ENCODE peak calls at places on chromosome 10, in ten cellular contexts. One of them, this sample, is unnamed.
A peak's percentile ranks its signal among the peaks of the same experiment; 100 is the strongest.

GRCh38 chr10:86872757-86873156 is 84.7 kb downstream of the MMRN2 start:
- DNase-seq in GM23338: peak; percentile 50
- DNase-seq in AG04450: no peak
- DNase-seq in WERI-Rb-1: peak; percentile 38
- DNase-seq in mammary epithelial cell: no peak
- DNase-seq in BE2C: no peak
- DNase-seq in heart left ventricle: peak; percentile 37
- DNase-seq in aorta: no peak
- DNase-seq in CD8-positive, alpha-beta memory T cell: no peak
- DNase-seq in fibroblast of lung: peak; percentile 15
- DNase-seq in this sample: no peak

GRCh38 chr10:82211331-82211730 is 336.3 kb downstream of the NRG3 start:
- DNase-seq in GM23338: no peak
- DNase-seq in AG04450: no peak
- DNase-seq in WERI-Rb-1: no peak
- DNase-seq in mammary epithelial cell: no peak
- DNase-seq in BE2C: no peak
- DNase-seq in heart left ventricle: no peak
- DNase-seq in aorta: no peak
- DNase-seq in CD8-positive, alpha-beta memory T cell: no peak
- DNase-seq in fibroblast of lung: no peak
- DNase-seq in this sample: no peak

GRCh38 chr10:75195035-75195763 is 15.4 kb upstream of the VDAC2 start:
- DNase-seq in GM23338: no peak
- DNase-seq in AG04450: peak; percentile 81
- DNase-seq in WERI-Rb-1: no peak
- DNase-seq in mammary epithelial cell: no peak
- DNase-seq in BE2C: no peak
- DNase-seq in heart left ventricle: no peak
- DNase-seq in aorta: no peak
- DNase-seq in CD8-positive, alpha-beta memory T cell: no peak
- DNase-seq in fibroblast of lung: peak; percentile 91
- DNase-seq in this sample: no peak

GRCh38 chr10:91103384-91104184 is 116.9 kb upstream of the PCGF5 start:
- DNase-seq in GM23338: no peak
- DNase-seq in AG04450: no peak
- DNase-seq in WERI-Rb-1: no peak
- DNase-seq in mammary epithelial cell: no peak
- DNase-seq in BE2C: peak; percentile 80
- DNase-seq in heart left ventricle: no peak
- DNase-seq in aorta: no peak
- DNase-seq in CD8-positive, alpha-beta memory T cell: no peak
- DNase-seq in fibroblast of lung: no peak
- DNase-seq in this sample: no peak

GRCh38 chr10:3502606-3503005 is 282.4 kb downstream of the KLF6 start:
- DNase-seq in GM23338: peak; percentile 38
- DNase-seq in AG04450: no peak
- DNase-seq in WERI-Rb-1: no peak
- DNase-seq in mammary epithelial cell: no peak
- DNase-seq in BE2C: no peak
- DNase-seq in heart left ventricle: no peak
- DNase-seq in aorta: no peak
- DNase-seq in CD8-positive, alpha-beta memory T cell: no peak
- DNase-seq in fibroblast of lung: no peak
- DNase-seq in this sample: no peak

GRCh38 chr10:59805043-59805442 is 51.8 kb upstream of the MRLN start:
- DNase-seq in GM23338: peak; percentile 74
- DNase-seq in AG04450: no peak
- DNase-seq in WERI-Rb-1: peak; percentile 73
- DNase-seq in mammary epithelial cell: no peak
- DNase-seq in BE2C: peak; percentile 40
- DNase-seq in heart left ventricle: no peak
- DNase-seq in aorta: no peak
- DNase-seq in CD8-positive, alpha-beta memory T cell: no peak
- DNase-seq in fibroblast of lung: no peak
- DNase-seq in this sample: peak; percentile 25

GRCh38 chr10:111344804-111345203 is 268.0 kb downstream of the ADRA2A start:
- DNase-seq in GM23338: peak; percentile 55
- DNase-seq in AG04450: no peak
- DNase-seq in WERI-Rb-1: peak; percentile 27
- DNase-seq in mammary epithelial cell: no peak
- DNase-seq in BE2C: peak; percentile 11
- DNase-seq in heart left ventricle: no peak
- DNase-seq in aorta: no peak
- DNase-seq in CD8-positive, alpha-beta memory T cell: no peak
- DNase-seq in fibroblast of lung: no peak
- DNase-seq in this sample: peak; percentile 7

GRCh38 chr10:25933653-25934608 is at the start of gene MYO3A:
- DNase-seq in GM23338: peak; percentile 83
- DNase-seq in AG04450: no peak
- DNase-seq in WERI-Rb-1: peak; percentile 34
- DNase-seq in mammary epithelial cell: no peak
- DNase-seq in BE2C: no peak
- DNase-seq in heart left ventricle: no peak
- DNase-seq in aorta: peak; percentile 74
- DNase-seq in CD8-positive, alpha-beta memory T cell: no peak
- DNase-seq in fibroblast of lung: no peak
- DNase-seq in this sample: peak; percentile 85

GRCh38 chr10:88791924-88792323 is 10.6 kb upstream of the LIPM start:
- DNase-seq in GM23338: peak; percentile 85
- DNase-seq in AG04450: no peak
- DNase-seq in WERI-Rb-1: peak; percentile 42
- DNase-seq in mammary epithelial cell: peak; percentile 25
- DNase-seq in BE2C: peak; percentile 28
- DNase-seq in heart left ventricle: no peak
- DNase-seq in aorta: no peak
- DNase-seq in CD8-positive, alpha-beta memory T cell: no peak
- DNase-seq in fibroblast of lung: peak; percentile 17
- DNase-seq in this sample: peak; percentile 11

GRCh38 chr10:52213511-52213831 is 100.6 kb upstream of the DKK1 start:
- DNase-seq in GM23338: peak; percentile 71
- DNase-seq in AG04450: no peak
- DNase-seq in WERI-Rb-1: peak; percentile 29
- DNase-seq in mammary epithelial cell: peak; percentile 22
- DNase-seq in BE2C: no peak
- DNase-seq in heart left ventricle: no peak
- DNase-seq in aorta: no peak
- DNase-seq in CD8-positive, alpha-beta memory T cell: no peak
- DNase-seq in fibroblast of lung: peak; percentile 37
- DNase-seq in this sample: peak; percentile 8

GRCh38 chr10:32692174-32692573 is 246.2 kb downstream of the CCDC7 start:
- DNase-seq in GM23338: no peak
- DNase-seq in AG04450: peak; percentile 4
- DNase-seq in WERI-Rb-1: no peak
- DNase-seq in mammary epithelial cell: peak; percentile 98
- DNase-seq in BE2C: no peak
- DNase-seq in heart left ventricle: no peak
- DNase-seq in aorta: no peak
- DNase-seq in CD8-positive, alpha-beta memory T cell: no peak
- DNase-seq in fibroblast of lung: peak; percentile 98
- DNase-seq in this sample: no peak

GRCh38 chr10:47361293-47361692 is 13.1 kb downstream of the RBP3 start:
- DNase-seq in GM23338: peak; percentile 87
- DNase-seq in AG04450: no peak
- DNase-seq in WERI-Rb-1: peak; percentile 76
- DNase-seq in mammary epithelial cell: no peak
- DNase-seq in BE2C: peak; percentile 64
- DNase-seq in heart left ventricle: no peak
- DNase-seq in aorta: peak; percentile 70
- DNase-seq in CD8-positive, alpha-beta memory T cell: no peak
- DNase-seq in fibroblast of lung: peak; percentile 7
- DNase-seq in this sample: peak; percentile 91

GRCh38 chr10:118793545-118793944 is 38.8 kb upstream of the CACUL1 start:
- DNase-seq in GM23338: no peak
- DNase-seq in AG04450: no peak
- DNase-seq in WERI-Rb-1: no peak
- DNase-seq in mammary epithelial cell: peak; percentile 94
- DNase-seq in BE2C: no peak
- DNase-seq in heart left ventricle: peak; percentile 37
- DNase-seq in aorta: no peak
- DNase-seq in CD8-positive, alpha-beta memory T cell: no peak
- DNase-seq in fibroblast of lung: no peak
- DNase-seq in this sample: no peak

GRCh38 chr10:21398549-21399345 is 126.7 kb downstream of the SKIDA1 start:
- DNase-seq in GM23338: no peak
- DNase-seq in AG04450: no peak
- DNase-seq in WERI-Rb-1: no peak
- DNase-seq in mammary epithelial cell: peak; percentile 82
- DNase-seq in BE2C: no peak
- DNase-seq in heart left ventricle: no peak
- DNase-seq in aorta: no peak
- DNase-seq in CD8-positive, alpha-beta memory T cell: no peak
- DNase-seq in fibroblast of lung: peak; percentile 80
- DNase-seq in this sample: no peak

GRCh38 chr10:14775656-14776055 is 959 bp upstream of the FAM107B start:
- DNase-seq in GM23338: no peak
- DNase-seq in AG04450: no peak
- DNase-seq in WERI-Rb-1: no peak
- DNase-seq in mammary epithelial cell: no peak
- DNase-seq in BE2C: no peak
- DNase-seq in heart left ventricle: no peak
- DNase-seq in aorta: no peak
- DNase-seq in CD8-positive, alpha-beta memory T cell: no peak
- DNase-seq in fibroblast of lung: no peak
- DNase-seq in this sample: no peak

GRCh38 chr10:131694168-131694962 is 206.4 kb upstream of the PPP2R2D start:
- DNase-seq in GM23338: no peak
- DNase-seq in AG04450: no peak
- DNase-seq in WERI-Rb-1: peak; percentile 50
- DNase-seq in mammary epithelial cell: no peak
- DNase-seq in BE2C: no peak
- DNase-seq in heart left ventricle: no peak
- DNase-seq in aorta: peak; percentile 55
- DNase-seq in CD8-positive, alpha-beta memory T cell: no peak
- DNase-seq in fibroblast of lung: no peak
- DNase-seq in this sample: no peak

GRCh38 chr10:131692686-131693334 is 208.0 kb upstream of the PPP2R2D start:
- DNase-seq in GM23338: no peak
- DNase-seq in AG04450: no peak
- DNase-seq in WERI-Rb-1: no peak
- DNase-seq in mammary epithelial cell: no peak
- DNase-seq in BE2C: no peak
- DNase-seq in heart left ventricle: no peak
- DNase-seq in aorta: peak; percentile 38
- DNase-seq in CD8-positive, alpha-beta memory T cell: no peak
- DNase-seq in fibroblast of lung: no peak
- DNase-seq in this sample: no peak

GRCh38 chr10:131692176-131692575 is 208.6 kb upstream of the PPP2R2D start:
- DNase-seq in GM23338: no peak
- DNase-seq in AG04450: no peak
- DNase-seq in WERI-Rb-1: no peak
- DNase-seq in mammary epithelial cell: no peak
- DNase-seq in BE2C: no peak
- DNase-seq in heart left ventricle: no peak
- DNase-seq in aorta: peak; percentile 51
- DNase-seq in CD8-positive, alpha-beta memory T cell: no peak
- DNase-seq in fibroblast of lung: no peak
- DNase-seq in this sample: no peak

GRCh38 chr10:131694963-131695813 is 205.6 kb upstream of the PPP2R2D start:
- DNase-seq in GM23338: no peak
- DNase-seq in AG04450: no peak
- DNase-seq in WERI-Rb-1: no peak
- DNase-seq in mammary epithelial cell: no peak
- DNase-seq in BE2C: no peak
- DNase-seq in heart left ventricle: no peak
- DNase-seq in aorta: peak; percentile 46
- DNase-seq in CD8-positive, alpha-beta memory T cell: no peak
- DNase-seq in fibroblast of lung: no peak
- DNase-seq in this sample: no peak

GRCh38 chr10:131693766-131694165 is 207.0 kb upstream of the PPP2R2D start:
- DNase-seq in GM23338: no peak
- DNase-seq in AG04450: no peak
- DNase-seq in WERI-Rb-1: no peak
- DNase-seq in mammary epithelial cell: no peak
- DNase-seq in BE2C: no peak
- DNase-seq in heart left ventricle: no peak
- DNase-seq in aorta: peak; percentile 27
- DNase-seq in CD8-positive, alpha-beta memory T cell: no peak
- DNase-seq in fibroblast of lung: no peak
- DNase-seq in this sample: no peak
- H3K27me3 ChIP-seq in GM23338: no peaks in the 10 kb centered on the region
- H3K27me3 ChIP-seq in AG04450: no peaks in the 10 kb centered on the region
- H3K27me3 ChIP-seq in WERI-Rb-1: no peaks in the 10 kb centered on the region
- H3K27me3 ChIP-seq in mammary epithelial cell: no peaks in the 10 kb centered on the region
- H3K27me3 ChIP-seq in BE2C: no peaks in the 10 kb centered on the region
- H3K27me3 ChIP-seq in heart left ventricle: no peaks in the 10 kb centered on the region
- H3K27me3 ChIP-seq in aorta: no peaks in the 10 kb centered on the region
- H3K27me3 ChIP-seq in CD8-positive, alpha-beta memory T cell: no peaks in the 10 kb centered on the region
- H3K27me3 ChIP-seq in fibroblast of lung: no peaks in the 10 kb centered on the region
- H3K27me3 ChIP-seq in this sample: no peaks in the 10 kb centered on the region

GRCh38 chr10:27998954-27999275 is at the start of gene ODAD2:
- DNase-seq in GM23338: peak; percentile 70
- DNase-seq in AG04450: no peak
- DNase-seq in WERI-Rb-1: no peak
- DNase-seq in mammary epithelial cell: peak; percentile 3
- DNase-seq in BE2C: no peak
- DNase-seq in heart left ventricle: no peak
- DNase-seq in aorta: no peak
- DNase-seq in CD8-positive, alpha-beta memory T cell: peak; percentile 21
- DNase-seq in fibroblast of lung: no peak
- DNase-seq in this sample: no peak
- H3K4me3 ChIP-seq in GM23338: peak within 1 kb of the TSS; percentile 81
- H3K4me3 ChIP-seq in AG04450: peak within 1 kb of the TSS; percentile 72
- H3K4me3 ChIP-seq in WERI-Rb-1: peak within 1 kb of the TSS; percentile 66
- H3K4me3 ChIP-seq in mammary epithelial cell: peak within 1 kb of the TSS; percentile 51
- H3K4me3 ChIP-seq in BE2C: no peak within 1 kb of the TSS
- H3K4me3 ChIP-seq in heart left ventricle: peak within 1 kb of the TSS; percentile 57
- H3K4me3 ChIP-seq in aorta: peak within 1 kb of the TSS; percentile 76
- H3K4me3 ChIP-seq in CD8-positive, alpha-beta memory T cell: peak within 1 kb of the TSS; percentile 39
- H3K4me3 ChIP-seq in fibroblast of lung: peak within 1 kb of the TSS; percentile 54
- H3K4me3 ChIP-seq in this sample: peak within 1 kb of the TSS; percentile 86

DNA sequence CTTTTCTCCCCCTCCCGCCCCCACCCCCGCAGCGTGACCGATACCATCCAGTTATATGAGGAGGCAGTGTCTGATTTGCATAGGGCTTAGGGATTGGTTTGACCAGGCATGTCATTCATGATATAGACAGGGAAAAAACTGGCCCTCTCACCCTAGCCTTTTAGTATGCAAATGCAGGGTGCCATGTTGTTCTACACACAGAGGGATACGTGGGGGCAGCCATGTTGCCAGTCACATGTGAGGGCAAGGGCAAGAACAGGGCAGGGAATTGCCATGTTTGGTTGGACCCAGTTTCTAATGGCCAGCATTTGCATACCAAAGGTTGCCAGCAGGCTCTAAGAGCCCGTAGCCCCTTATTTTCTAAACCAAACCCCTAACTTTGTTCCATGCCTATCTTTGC is 552.1 kb downstream of the SORCS1 start:
- DNase-seq in GM23338: peak; percentile 11
- DNase-seq in AG04450: no peak
- DNase-seq in WERI-Rb-1: no peak
- DNase-seq in mammary epithelial cell: no peak
- DNase-seq in BE2C: peak; percentile 39
- DNase-seq in heart left ventricle: no peak
- DNase-seq in aorta: no peak
- DNase-seq in CD8-positive, alpha-beta memory T cell: no peak
- DNase-seq in fibroblast of lung: no peak
- DNase-seq in this sample: no peak
- H3K27me3 ChIP-seq in GM23338: peaks cover 33% of the 10 kb centered on the region
- H3K27me3 ChIP-seq in AG04450: no peaks in the 10 kb centered on the region
- H3K27me3 ChIP-seq in WERI-Rb-1: no peaks in the 10 kb centered on the region
- H3K27me3 ChIP-seq in mammary epithelial cell: no peaks in the 10 kb centered on the region
- H3K27me3 ChIP-seq in BE2C: no peaks in the 10 kb centered on the region
- H3K27me3 ChIP-seq in heart left ventricle: no peaks in the 10 kb centered on the region
- H3K27me3 ChIP-seq in aorta: no peaks in the 10 kb centered on the region
- H3K27me3 ChIP-seq in CD8-positive, alpha-beta memory T cell: no peaks in the 10 kb centered on the region
- H3K27me3 ChIP-seq in fibroblast of lung: no peaks in the 10 kb centered on the region
- H3K27me3 ChIP-seq in this sample: peaks cover 35% of the 10 kb centered on the region

GRCh38 chr10:67861750-67862460 is 22.6 kb upstream of the SIRT1 start:
- DNase-seq in GM23338: peak; percentile 79
- DNase-seq in AG04450: no peak
- DNase-seq in WERI-Rb-1: no peak
- DNase-seq in mammary epithelial cell: no peak
- DNase-seq in BE2C: no peak
- DNase-seq in heart left ventricle: no peak
- DNase-seq in aorta: no peak
- DNase-seq in CD8-positive, alpha-beta memory T cell: no peak
- DNase-seq in fibroblast of lung: peak; percentile 6
- DNase-seq in this sample: peak; percentile 61
- H3K4me3 ChIP-seq in GM23338: peak overlapping the region; percentile 38
- H3K4me3 ChIP-seq in AG04450: no peak overlapping the region
- H3K4me3 ChIP-seq in WERI-Rb-1: no peak overlapping the region
- H3K4me3 ChIP-seq in mammary epithelial cell: no peak overlapping the region
- H3K4me3 ChIP-seq in BE2C: no peak overlapping the region
- H3K4me3 ChIP-seq in heart left ventricle: no peak overlapping the region
- H3K4me3 ChIP-seq in aorta: no peak overlapping the region
- H3K4me3 ChIP-seq in CD8-positive, alpha-beta memory T cell: no peak overlapping the region
- H3K4me3 ChIP-seq in fibroblast of lung: no peak overlapping the region
- H3K4me3 ChIP-seq in this sample: no peak overlapping the region

This sample was measured in H7.